ENCODE peak calls at places on chromosomes 6 and 20, in four cellular contexts. M is activated T-helper 1 cell treated with anti-CD3 and anti-CD28 coated beads, Interleukin-12 subunit alpha, Interleukin-12 subunit beta, Interleukin-2, Interleukin-4 antibody, amounts not matched to agents 30 ng/mL and 10 ng/mL and 1 ng/mL, durations not matched to agents 14 hours and 24 hours and 36 hours; F is WTC11; W is amniotic stem cell. I is an unnamed sample.

GRCh38 chr6:26304213-26305096 is 60.5 kb upstream of the BTN3A2 start:
- DNase-seq in M (peak; percentile 22), F (peak; percentile 37), W (peak; percentile 65), I (no peak)

GRCh38 chr6:27608916-27609883 is 136.3 kb upstream of the ZNF184 start:
- DNase-seq in M (no peak), F (no peak), W (peak; percentile 16), I (peak; percentile 68)

GRCh38 chr6:16758163-16758975 is 2.9 kb downstream of the ATXN1 start:
- DNase-seq in M (no peak), F (no peak), W (no peak), I (no peak)

GRCh38 chr20:44364068-44364467 is 8.6 kb downstream of the HNF4A start:
- DNase-seq in M (no peak), F (no peak), W (no peak), I (no peak)

GRCh38 chr20:38404016-38404415 is 31.1 kb downstream of the SNHG17 start:
- DNase-seq in M (no peak), F (no peak), W (no peak), I (no peak)

GRCh38 chr6:116439572-116439971 is 21.6 kb upstream of the CALHM6 start:
- DNase-seq in M (no peak), F (no peak), W (peak; percentile 2), I (no peak)

GRCh38 chr20:56429496-56429895 is 17.4 kb downstream of the CASS4 start:
- DNase-seq in M (no peak), F (no peak), W (peak; percentile 21), I (no peak)

GRCh38 chr6:106097368-106098231 is 11.5 kb downstream of the PRDM1 start:
- DNase-seq in M (peak; percentile 72), F (no peak), W (no peak), I (no peak)

GRCh38 chr20:62183426-62184142 is 756 bp downstream of the MTG2 start:
- DNase-seq in M (no peak), F (no peak), W (no peak), I (no peak)

GRCh38 chr20:35079472-35080347 is 12.9 kb downstream of the TRPC4AP start:
- DNase-seq in M (no peak), F (no peak), W (no peak), I (no peak)

GRCh38 chr20:9038791-9039190 is 30.1 kb upstream of the PLCB4 start:
- DNase-seq in M (no peak), F (no peak), W (no peak), I (no peak)

GRCh38 chr6:6749791-6750434 is 161.4 kb downstream of the LY86 start:
- DNase-seq in M (peak; percentile 42), F (no peak), W (peak; percentile 34), I (peak; percentile 59)

GRCh38 chr6:33692760-33693158 is 18.7 kb downstream of the UQCC2 start:
- DNase-seq in M (peak; percentile 64), F (no peak), W (no peak), I (no peak)

GRCh38 chr6:156699017-156699421 is 78.2 kb upstream of the ARID1B start:
- DNase-seq in M (no peak), F (no peak), W (no peak), I (no peak)

GRCh38 chr6:136706431-136706830 is 85.8 kb downstream of the MAP3K5 start:
- DNase-seq in M (no peak), F (no peak), W (no peak), I (no peak)

GRCh38 chr6:79731471-79731870 is 100.3 kb downstream of the SH3BGRL2 start:
- DNase-seq in M (no peak), F (no peak), W (no peak), I (no peak)

GRCh38 chr6:116291701-116292396 is 12.1 kb upstream of the TSPYL1 start:
- DNase-seq in M (no peak), F (no peak), W (no peak), I (no peak)

GRCh38 chr6:28712982-28713381 is 187.3 kb downstream of the GPX5 start:
- DNase-seq in M (no peak), F (no peak), W (no peak), I (no peak)

GRCh38 chr6:115485400-115485799 is 575.3 kb downstream of the FRK start:
- DNase-seq in M (no peak), F (no peak), W (no peak), I (no peak)

GRCh38 chr6:44742828-44743372 is 355.4 kb downstream of the CDC5L start:
- DNase-seq in M (no peak), F (no peak), W (no peak), I (no peak)

GRCh38 chr6:153367006-153367405 is 235.9 kb upstream of the RGS17 start:
- DNase-seq in M (no peak), F (no peak), W (no peak), I (no peak)

GRCh38 chr6:113396644-113397201 is 460.4 kb upstream of the MARCKS start:
- DNase-seq in M (no peak), F (no peak), W (no peak), I (no peak)

GRCh38 chr6:89941031-89941775 is 46.9 kb downstream of the GJA10 start:
- DNase-seq in M (no peak), F (no peak), W (no peak), I (no peak)

GRCh38 chr6:99349620-99350141 is at the start of gene FAXC:
- DNase-seq in M (peak; percentile 4), F (peak; percentile 75), W (peak; percentile 8), I (peak; percentile 71)

GRCh38 chr20:36352843-36353553 is 46.9 kb downstream of the DLGAP4 start:
- DNase-seq in M (no peak), F (no peak), W (no peak), I (peak; percentile 52)